ENCODE peak calls at places on chromosomes 7 and 10, in eight cellular contexts. One of them, this sample, is unnamed.

GRCh38 chr7:91182819-91183405 is 81.3 kb upstream of the FZD1 start:
- DNase-seq in tibial artery: no peak
- DNase-seq in hepatocyte: no peak
- DNase-seq in fibroblast of lung: peak; percentile 98
- DNase-seq in upper lobe of left lung: no peak
- DNase-seq in uterus: no peak
- DNase-seq in HCT116: no peak
- DNase-seq in cardiac muscle cell: peak; percentile 61
- DNase-seq in this sample: no peak

GRCh38 chr10:47374611-47375536 is 9.2 kb downstream of the ZNF488 start:
- DNase-seq in hepatocyte: no peak
- DNase-seq in fibroblast of lung: peak; percentile 61
- DNase-seq in upper lobe of left lung: no peak
- DNase-seq in HCT116: no peak
- DNase-seq in uterus: no peak
- DNase-seq in tibial artery: peak; percentile 41
- DNase-seq in cardiac muscle cell: peak; percentile 79
- DNase-seq in this sample: peak; percentile 52

GRCh38 chr7:40793132-40793531 is 658.3 kb downstream of the SUGCT start:
- DNase-seq in HCT116: no peak
- DNase-seq in fibroblast of lung: peak; percentile 78
- DNase-seq in hepatocyte: no peak
- DNase-seq in upper lobe of left lung: no peak
- DNase-seq in uterus: no peak
- DNase-seq in tibial artery: no peak
- DNase-seq in cardiac muscle cell: no peak
- DNase-seq in this sample: no peak

GRCh38 chr10:48274636-48275035 is at the start of gene FRMPD2:
- DNase-seq in hepatocyte: no peak
- DNase-seq in upper lobe of left lung: peak; percentile 14
- DNase-seq in uterus: no peak
- DNase-seq in cardiac muscle cell: no peak
- DNase-seq in tibial artery: no peak
- DNase-seq in fibroblast of lung: no peak
- DNase-seq in HCT116: no peak
- DNase-seq in this sample: no peak

GRCh38 chr10:98886686-98887085 is 349.0 kb downstream of the HPSE2 start:
- DNase-seq in cardiac muscle cell: peak; percentile 40
- DNase-seq in upper lobe of left lung: no peak
- DNase-seq in HCT116: no peak
- DNase-seq in tibial artery: no peak
- DNase-seq in hepatocyte: no peak
- DNase-seq in fibroblast of lung: no peak
- DNase-seq in uterus: no peak
- DNase-seq in this sample: no peak

GRCh38 chr10:44628921-44629320 is 244.0 kb upstream of the CXCL12 start:
- DNase-seq in uterus: no peak
- DNase-seq in tibial artery: no peak
- DNase-seq in hepatocyte: peak; percentile 23
- DNase-seq in fibroblast of lung: peak; percentile 82
- DNase-seq in HCT116: no peak
- DNase-seq in cardiac muscle cell: peak; percentile 94
- DNase-seq in upper lobe of left lung: no peak
- DNase-seq in this sample: no peak

GRCh38 chr7:72098812-72099211 is 313.3 kb downstream of the CALN1 start:
- DNase-seq in upper lobe of left lung: peak; percentile 22
- DNase-seq in hepatocyte: peak; percentile 58
- DNase-seq in HCT116: no peak
- DNase-seq in cardiac muscle cell: no peak
- DNase-seq in tibial artery: no peak
- DNase-seq in uterus: no peak
- DNase-seq in fibroblast of lung: no peak
- DNase-seq in this sample: no peak

GRCh38 chr7:5094641-5095040 is 49.0 kb downstream of the RBAK start:
- DNase-seq in fibroblast of lung: no peak
- DNase-seq in hepatocyte: no peak
- DNase-seq in upper lobe of left lung: no peak
- DNase-seq in cardiac muscle cell: no peak
- DNase-seq in tibial artery: no peak
- DNase-seq in HCT116: peak; percentile 2
- DNase-seq in uterus: no peak
- DNase-seq in this sample: no peak

GRCh38 chr7:97971120-97971989 is 18.6 kb downstream of the OCM2 start:
- DNase-seq in tibial artery: no peak
- DNase-seq in fibroblast of lung: peak; percentile 39
- DNase-seq in hepatocyte: peak; percentile 29
- DNase-seq in upper lobe of left lung: no peak
- DNase-seq in uterus: no peak
- DNase-seq in HCT116: no peak
- DNase-seq in cardiac muscle cell: peak; percentile 25
- DNase-seq in this sample: no peak

GRCh38 chr10:103855424-103855823 is at the start of gene SH3PXD2A:
- DNase-seq in upper lobe of left lung: peak; percentile 88
- DNase-seq in uterus: peak; percentile 52
- DNase-seq in HCT116: no peak
- DNase-seq in tibial artery: no peak
- DNase-seq in hepatocyte: peak; percentile 83
- DNase-seq in cardiac muscle cell: peak; percentile 38
- DNase-seq in fibroblast of lung: peak; percentile 46
- DNase-seq in this sample: no peak

GRCh38 chr10:25701651-25702050 is 232.4 kb upstream of the MYO3A start:
- DNase-seq in cardiac muscle cell: no peak
- DNase-seq in HCT116: no peak
- DNase-seq in hepatocyte: no peak
- DNase-seq in upper lobe of left lung: peak; percentile 43
- DNase-seq in uterus: no peak
- DNase-seq in tibial artery: no peak
- DNase-seq in fibroblast of lung: no peak
- DNase-seq in this sample: no peak

GRCh38 chr7:5752663-5753062 is 28.8 kb downstream of the RNF216 start:
- DNase-seq in upper lobe of left lung: no peak
- DNase-seq in tibial artery: no peak
- DNase-seq in HCT116: no peak
- DNase-seq in fibroblast of lung: no peak
- DNase-seq in hepatocyte: no peak
- DNase-seq in cardiac muscle cell: no peak
- DNase-seq in uterus: no peak
- DNase-seq in this sample: no peak

GRCh38 chr7:135913404-135913803 is 63.8 kb downstream of the MTPN start:
- DNase-seq in hepatocyte: no peak
- DNase-seq in fibroblast of lung: no peak
- DNase-seq in upper lobe of left lung: no peak
- DNase-seq in HCT116: no peak
- DNase-seq in uterus: no peak
- DNase-seq in cardiac muscle cell: no peak
- DNase-seq in tibial artery: no peak
- DNase-seq in this sample: no peak

GRCh38 chr10:50528206-50528605 is 95.5 kb downstream of the SGMS1 start:
- DNase-seq in upper lobe of left lung: no peak
- DNase-seq in uterus: no peak
- DNase-seq in HCT116: no peak
- DNase-seq in tibial artery: no peak
- DNase-seq in hepatocyte: no peak
- DNase-seq in cardiac muscle cell: no peak
- DNase-seq in fibroblast of lung: no peak
- DNase-seq in this sample: no peak

GRCh38 chr7:13467111-13467547 is 522.3 kb downstream of the ETV1 start:
- DNase-seq in tibial artery: no peak
- DNase-seq in cardiac muscle cell: no peak
- DNase-seq in hepatocyte: no peak
- DNase-seq in upper lobe of left lung: no peak
- DNase-seq in uterus: no peak
- DNase-seq in fibroblast of lung: no peak
- DNase-seq in HCT116: no peak
- DNase-seq in this sample: no peak

GRCh38 chr7:92809397-92810241 is 26.8 kb downstream of the CDK6 start:
- DNase-seq in uterus: peak; percentile 29
- DNase-seq in fibroblast of lung: peak; percentile 96
- DNase-seq in upper lobe of left lung: no peak
- DNase-seq in tibial artery: peak; percentile 44
- DNase-seq in HCT116: peak; percentile 76
- DNase-seq in cardiac muscle cell: peak; percentile 95
- DNase-seq in hepatocyte: peak; percentile 85
- DNase-seq in this sample: no peak

GRCh38 chr10:118800920-118801319 is 46.1 kb upstream of the CACUL1 start:
- DNase-seq in HCT116: no peak
- DNase-seq in upper lobe of left lung: no peak
- DNase-seq in tibial artery: no peak
- DNase-seq in uterus: peak; percentile 28
- DNase-seq in cardiac muscle cell: peak; percentile 19
- DNase-seq in hepatocyte: peak; percentile 44
- DNase-seq in fibroblast of lung: no peak
- DNase-seq in this sample: no peak

GRCh38 chr10:15745748-15746147 is 26.0 kb upstream of the ITGA8 start:
- DNase-seq in upper lobe of left lung: no peak
- DNase-seq in HCT116: no peak
- DNase-seq in cardiac muscle cell: peak; percentile 86
- DNase-seq in fibroblast of lung: peak; percentile 45
- DNase-seq in tibial artery: no peak
- DNase-seq in uterus: no peak
- DNase-seq in hepatocyte: peak; percentile 19
- DNase-seq in this sample: no peak

GRCh38 chr7:136030867-136031318 is 53.7 kb upstream of the MTPN start:
- DNase-seq in fibroblast of lung: no peak
- DNase-seq in uterus: no peak
- DNase-seq in upper lobe of left lung: no peak
- DNase-seq in hepatocyte: no peak
- DNase-seq in HCT116: no peak
- DNase-seq in cardiac muscle cell: no peak
- DNase-seq in tibial artery: no peak
- DNase-seq in this sample: no peak

DNA sequence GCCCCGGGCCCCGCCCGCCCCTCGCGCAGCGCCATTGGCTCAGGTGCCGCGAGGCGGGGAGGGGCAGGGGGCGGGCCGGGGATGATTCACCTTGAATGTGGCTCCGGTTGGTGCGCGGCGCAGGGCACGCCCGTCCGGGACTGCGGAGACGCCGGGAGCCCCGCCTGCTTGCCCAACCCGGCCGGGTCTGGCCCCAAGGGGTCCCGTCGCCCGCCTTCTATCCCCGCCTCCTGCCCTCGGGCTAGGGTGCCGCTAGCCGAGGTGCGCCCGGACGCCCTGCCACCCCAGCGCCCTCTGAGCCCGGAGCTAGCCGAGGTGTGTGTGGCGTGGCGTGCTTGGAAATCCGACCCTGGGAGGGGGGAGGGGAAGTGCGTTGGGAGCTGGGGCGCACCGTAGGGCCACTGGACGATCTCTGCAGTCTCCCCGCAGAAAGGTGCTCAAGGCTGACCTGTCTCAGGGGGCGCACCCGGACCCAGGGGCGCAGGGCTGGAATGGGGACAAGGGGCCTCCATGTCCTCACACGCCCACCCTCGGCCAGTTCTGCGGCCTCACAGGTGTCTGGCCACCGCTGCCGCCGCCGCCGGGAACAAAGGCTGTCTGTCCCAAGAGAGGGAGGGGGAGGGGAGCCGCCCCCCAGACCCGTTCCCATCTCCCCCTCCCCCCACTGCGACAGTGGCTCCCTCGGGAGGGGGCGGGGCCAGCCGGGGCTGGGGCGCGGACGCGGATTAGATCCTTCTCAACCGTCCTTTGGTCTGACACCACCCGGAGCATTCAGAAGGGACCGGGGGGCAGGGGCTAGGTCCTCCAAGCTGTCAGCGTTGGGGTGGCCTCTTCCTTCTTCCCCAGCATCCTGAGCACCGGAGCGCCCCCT is 169.0 kb downstream of the NRF1 start:
- DNase-seq in upper lobe of left lung: peak; percentile 95
- DNase-seq in uterus: no peak
- DNase-seq in hepatocyte: peak; percentile 92
- DNase-seq in cardiac muscle cell: no peak
- DNase-seq in tibial artery: no peak
- DNase-seq in fibroblast of lung: no peak
- DNase-seq in HCT116: peak; percentile 75
- DNase-seq in this sample: no peak
- H3K4me3 ChIP-seq in upper lobe of left lung: peak overlapping the region; percentile 58
- H3K4me3 ChIP-seq in uterus: no peak overlapping the region
- H3K4me3 ChIP-seq in hepatocyte: peak overlapping the region; percentile 70
- H3K4me3 ChIP-seq in cardiac muscle cell: peak overlapping the region; percentile 20
- H3K4me3 ChIP-seq in tibial artery: peak overlapping the region; percentile 54
- H3K4me3 ChIP-seq in fibroblast of lung: no peak overlapping the region
- H3K4me3 ChIP-seq in HCT116: peak overlapping the region; percentile 84
- H3K4me3 ChIP-seq in this sample: peak overlapping the region; percentile 42

GRCh38 chr7:139106959-139107358 is 2.6 kb downstream of the ZC3HAV1 start:
- DNase-seq in cardiac muscle cell: no peak
- DNase-seq in uterus: no peak
- DNase-seq in HCT116: no peak
- DNase-seq in hepatocyte: no peak
- DNase-seq in upper lobe of left lung: no peak
- DNase-seq in fibroblast of lung: no peak
- DNase-seq in tibial artery: no peak
- DNase-seq in this sample: no peak
- H3K4me1 ChIP-seq in cardiac muscle cell: no peaks in the 10 kb centered on the region
- H3K4me1 ChIP-seq in uterus: peaks cover 8% of the 10 kb centered on the region
- H3K4me1 ChIP-seq in HCT116: peaks cover 21% of the 10 kb centered on the region
- H3K4me1 ChIP-seq in hepatocyte: peaks cover 9% of the 10 kb centered on the region
- H3K4me1 ChIP-seq in upper lobe of left lung: peaks cover 26% of the 10 kb centered on the region
- H3K4me1 ChIP-seq in fibroblast of lung: peaks cover 4% of the 10 kb centered on the region
- H3K4me1 ChIP-seq in tibial artery: no peaks in the 10 kb centered on the region
- H3K4me1 ChIP-seq in this sample: peaks cover 29% of the 10 kb centered on the region

GRCh38 chr10:10796061-10796773 is 221.5 kb upstream of the CELF2 start:
- DNase-seq in fibroblast of lung: no peak
- DNase-seq in tibial artery: no peak
- DNase-seq in hepatocyte: peak; percentile 23
- DNase-seq in HCT116: no peak
- DNase-seq in cardiac muscle cell: peak; percentile 66
- DNase-seq in uterus: no peak
- DNase-seq in upper lobe of left lung: no peak
- DNase-seq in this sample: no peak
- H3K4me3 ChIP-seq in fibroblast of lung: no peak overlapping the region
- H3K4me3 ChIP-seq in tibial artery: peak overlapping the region; percentile 50
- H3K4me3 ChIP-seq in hepatocyte: no peak overlapping the region
- H3K4me3 ChIP-seq in HCT116: no peak overlapping the region
- H3K4me3 ChIP-seq in cardiac muscle cell: no peak overlapping the region
- H3K4me3 ChIP-seq in uterus: no peak overlapping the region
- H3K4me3 ChIP-seq in upper lobe of left lung: no peak overlapping the region
- H3K4me3 ChIP-seq in this sample: peak overlapping the region; percentile 36

DNA sequence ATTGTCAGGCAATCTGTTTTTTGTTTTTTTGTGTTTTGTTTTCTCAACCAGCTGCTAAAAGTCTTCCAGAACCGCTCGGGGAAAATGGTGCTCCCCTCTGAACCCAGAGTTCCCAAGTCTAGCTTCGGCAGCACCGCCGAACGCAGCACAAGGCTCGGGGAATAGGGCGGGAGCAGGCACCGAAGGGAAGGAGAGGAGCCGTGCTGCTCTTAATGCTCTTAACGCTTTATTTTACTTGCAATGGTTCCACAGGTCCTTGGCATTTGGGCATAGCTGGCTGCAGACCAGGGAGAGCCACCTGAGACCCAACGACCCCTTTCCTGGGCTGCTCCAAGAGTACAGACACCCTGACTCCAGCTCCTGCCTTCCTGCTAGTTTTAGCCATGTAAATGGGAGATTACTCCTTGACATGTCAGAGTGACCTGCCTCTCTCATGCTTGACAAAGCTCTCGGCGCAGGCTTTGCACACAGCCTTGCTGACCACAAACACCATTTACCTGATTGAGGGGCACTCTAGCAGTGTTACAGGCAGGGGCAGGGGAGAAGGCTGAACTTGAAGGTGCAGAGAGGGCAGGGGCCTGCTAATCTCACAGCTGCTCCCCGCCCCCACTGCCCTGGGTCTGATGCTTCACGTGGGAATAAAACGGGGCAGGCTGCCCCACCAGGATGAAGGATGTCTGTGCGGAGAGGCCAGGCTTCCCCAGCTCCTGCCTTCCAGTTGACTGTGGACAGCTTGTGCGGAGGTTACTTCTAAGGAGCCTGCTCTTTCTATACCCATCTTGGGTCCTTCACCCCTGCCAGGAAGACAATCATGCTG is 58.6 kb upstream of the EFCAB10 start:
- DNase-seq in upper lobe of left lung: no peak
- DNase-seq in HCT116: no peak
- DNase-seq in hepatocyte: no peak
- DNase-seq in cardiac muscle cell: no peak
- DNase-seq in tibial artery: no peak
- DNase-seq in uterus: no peak
- DNase-seq in fibroblast of lung: no peak
- DNase-seq in this sample: no peak
- H3K4me1 ChIP-seq in upper lobe of left lung: no peaks in the 10 kb centered on the region
- H3K4me1 ChIP-seq in HCT116: no peaks in the 10 kb centered on the region
- H3K4me1 ChIP-seq in hepatocyte: peaks cover 16% of the 10 kb centered on the region
- H3K4me1 ChIP-seq in cardiac muscle cell: peaks cover 58% of the 10 kb centered on the region
- H3K4me1 ChIP-seq in tibial artery: no peaks in the 10 kb centered on the region
- H3K4me1 ChIP-seq in uterus: no peaks in the 10 kb centered on the region
- H3K4me1 ChIP-seq in fibroblast of lung: no peaks in the 10 kb centered on the region
- H3K4me1 ChIP-seq in this sample: peaks cover 9% of the 10 kb centered on the region

This sample was measured in right atrium auricular region.